ENCODE peak calls at places on chromosomes 12 and 14, in ten cellular contexts. S is B cell; D is activated T-cell treated with anti-CD3 and anti-CD28 coated beads, Interleukin-2, amount 50 U/mL, for 72 hours; U is cardiac fibroblast; K is hypothalamus; R is MV-4-11; J is activated naive CD4-positive, alpha-beta T cell treated with Interleukin-2 at 50 U/mL for 16 hours; E is activated CD8-positive, alpha-beta memory T cell treated with anti-CD3 and anti-CD28 coated beads for 48 hours; B is fibroblast of the aortic adventitia; A is activated effector memory CD4-positive, alpha-beta T cell treated with anti-CD3 and anti-CD28 coated beads, Interleukin-2, amount 50 U/mL, for 16 hours. G is an unnamed sample.

GRCh38 chr12:76927170-76927784 is 48.5 kb upstream of the CSRP2 start:
- DNase-seq in E (no peak), A (no peak), S (no peak), K (no peak), B (peak), J (no peak), R (peak), U (peak), D (peak), G (no peak)

GRCh38 chr14:54556535-54556934 is 10.4 kb upstream of the SAMD4A start:
- DNase-seq in J (no peak), R (peak), E (no peak), S (no peak), U (no peak), A (no peak), D (no peak), K (no peak), B (no peak), G (no peak)

GRCh38 chr12:77521458-77522115 is 309.1 kb upstream of the NAV3 start:
- DNase-seq in B (peak), J (no peak), D (no peak), A (no peak), R (no peak), K (no peak), U (no peak), E (no peak), S (no peak), G (peak)

GRCh38 chr12:11482955-11483354 is 87.6 kb upstream of the PRB2 start:
- DNase-seq in R (no peak), E (no peak), B (peak), U (peak), D (no peak), A (no peak), J (no peak), S (no peak), K (no peak), G (peak)

GRCh38 chr12:32947203-32947795 is 50.7 kb upstream of the PKP2 start:
- DNase-seq in B (peak), E (no peak), J (no peak), A (no peak), S (no peak), R (peak), K (no peak), D (no peak), U (peak), G (no peak)

GRCh38 chr12:88578274-88578673 is 2.0 kb downstream of the KITLG start:
- DNase-seq in J (no peak), K (no peak), B (no peak), D (no peak), E (no peak), A (no peak), S (no peak), R (no peak), U (peak), G (peak)

GRCh38 chr12:110002691-110003515 is 3.7 kb downstream of the ANKRD13A start:
- DNase-seq in A (no peak), D (no peak), B (no peak), U (no peak), R (no peak), K (no peak), S (no peak), E (no peak), J (no peak), G (peak)

GRCh38 chr12:124308741-124309140 is 13.8 kb downstream of the RFLNA start:
- DNase-seq in E (no peak), K (no peak), U (no peak), J (no peak), B (no peak), R (no peak), D (no peak), S (no peak), A (no peak), G (no peak)

GRCh38 chr12:103244596-103244995 is 251.2 kb downstream of the C12orf42 start:
- DNase-seq in R (peak), S (no peak), K (no peak), A (no peak), U (no peak), B (no peak), D (no peak), J (no peak), E (no peak), G (no peak)

GRCh38 chr14:86055512-86055911 is 525.6 kb downstream of the FLRT2 start:
- DNase-seq in U (peak), S (no peak), J (no peak), A (no peak), E (no peak), R (no peak), D (no peak), K (no peak), B (peak), G (no peak)

GRCh38 chr14:47917344-47917954 is 242.0 kb upstream of the MDGA2 start:
- DNase-seq in D (no peak), K (no peak), U (peak), B (peak), E (no peak), A (no peak), J (no peak), S (peak), R (peak), G (peak)

GRCh38 chr14:52918486-52918885 is 32.4 kb downstream of the FERMT2 start:
- DNase-seq in U (peak), A (no peak), K (no peak), D (peak), E (no peak), J (no peak), B (peak), S (no peak), R (peak), G (peak)

GRCh38 chr14:29721586-29721985 is 206.1 kb downstream of the PRKD1 start:
- DNase-seq in U (peak), K (no peak), S (no peak), D (no peak), J (no peak), E (no peak), B (peak), A (no peak), R (no peak), G (no peak)

GRCh38 chr14:50321009-50321660 is 9.0 kb downstream of the DMAC2L start:
- DNase-seq in R (peak), A (peak), B (peak), J (peak), D (peak), U (peak), S (peak), E (no peak), K (peak), G (peak)

GRCh38 chr12:25983625-25984024 is 25.1 kb downstream of the RASSF8 start:
- DNase-seq in S (no peak), K (no peak), U (no peak), A (no peak), D (no peak), J (no peak), R (no peak), B (no peak), E (no peak), G (no peak)

GRCh38 chr14:54975856-54976255 is 51.0 kb downstream of the WDHD1 start:
- DNase-seq in S (no peak), E (no peak), D (no peak), B (peak), U (peak), J (no peak), R (peak), K (no peak), A (no peak), G (peak)

GRCh38 chr12:132400011-132400641 is 70.7 kb upstream of the GALNT9 start:
- DNase-seq in J (no peak), K (no peak), R (no peak), U (no peak), D (no peak), B (no peak), E (no peak), S (peak), A (peak), G (no peak)

GRCh38 chr12:65666876-65667275 is 157.4 kb upstream of the HMGA2 start:
- DNase-seq in S (no peak), A (no peak), R (peak), E (no peak), U (peak), B (peak), D (peak), J (no peak), K (no peak), G (peak)

G was measured in astrocyte.